ENCODE peak calls at places on chromosome 14, in seven cellular contexts. One of them, this sample, is unnamed.

GRCh38 chr14:53249059-53249458 is 95.9 kb upstream of the DDHD1 start:
- DNase-seq in mesendoderm: no peak
- DNase-seq in mesenchymal stem cell: no peak
- DNase-seq in H1: no peak
- DNase-seq in neuronal stem cell: no peak
- DNase-seq in H9: no peak
- DNase-seq in trophoblast cell: no peak
- DNase-seq in this sample: peak

GRCh38 chr14:29643415-29644206 is 284.0 kb downstream of the PRKD1 start:
- DNase-seq in mesendoderm: peak
- DNase-seq in mesenchymal stem cell: peak
- DNase-seq in H1: no peak
- DNase-seq in neuronal stem cell: no peak
- DNase-seq in H9: no peak
- DNase-seq in trophoblast cell: no peak
- DNase-seq in this sample: peak

GRCh38 chr14:85391455-85391854 is 138.5 kb upstream of the FLRT2 start:
- DNase-seq in mesendoderm: no peak
- DNase-seq in mesenchymal stem cell: no peak
- DNase-seq in H1: no peak
- DNase-seq in neuronal stem cell: no peak
- DNase-seq in H9: no peak
- DNase-seq in trophoblast cell: no peak
- DNase-seq in this sample: no peak

GRCh38 chr14:101499080-101499479 is 62.2 kb upstream of the DIO3 start:
- DNase-seq in mesendoderm: no peak
- DNase-seq in mesenchymal stem cell: no peak
- DNase-seq in H1: no peak
- DNase-seq in neuronal stem cell: no peak
- DNase-seq in H9: peak
- DNase-seq in trophoblast cell: no peak
- DNase-seq in this sample: no peak

GRCh38 chr14:64235652-64236640 is 58.2 kb downstream of the ESR2 start:
- DNase-seq in mesendoderm: no peak
- DNase-seq in mesenchymal stem cell: no peak
- DNase-seq in H1: no peak
- DNase-seq in neuronal stem cell: no peak
- DNase-seq in H9: no peak
- DNase-seq in trophoblast cell: no peak
- DNase-seq in this sample: no peak

GRCh38 chr14:45252356-45253069 is 489 bp downstream of the MIS18BP1 start:
- DNase-seq in mesendoderm: peak
- DNase-seq in mesenchymal stem cell: peak
- DNase-seq in H1: no peak
- DNase-seq in neuronal stem cell: no peak
- DNase-seq in H9: no peak
- DNase-seq in trophoblast cell: peak
- DNase-seq in this sample: peak

GRCh38 chr14:47833006-47833405 is 157.6 kb upstream of the MDGA2 start:
- DNase-seq in mesendoderm: no peak
- DNase-seq in mesenchymal stem cell: no peak
- DNase-seq in H1: no peak
- DNase-seq in neuronal stem cell: no peak
- DNase-seq in H9: no peak
- DNase-seq in trophoblast cell: no peak
- DNase-seq in this sample: no peak

GRCh38 chr14:37844614-37845013 is 249.2 kb downstream of the TTC6 start:
- DNase-seq in mesendoderm: no peak
- DNase-seq in mesenchymal stem cell: no peak
- DNase-seq in H1: no peak
- DNase-seq in neuronal stem cell: no peak
- DNase-seq in H9: no peak
- DNase-seq in trophoblast cell: no peak
- DNase-seq in this sample: no peak

GRCh38 chr14:70827366-70828151 is 18.2 kb upstream of the MAP3K9 start:
- DNase-seq in mesendoderm: no peak
- DNase-seq in mesenchymal stem cell: no peak
- DNase-seq in H1: no peak
- DNase-seq in neuronal stem cell: no peak
- DNase-seq in H9: no peak
- DNase-seq in trophoblast cell: no peak
- DNase-seq in this sample: no peak

GRCh38 chr14:95018845-95019244 is 138.5 kb downstream of the DICER1 start:
- DNase-seq in mesendoderm: no peak
- DNase-seq in mesenchymal stem cell: no peak
- DNase-seq in H1: no peak
- DNase-seq in neuronal stem cell: no peak
- DNase-seq in H9: no peak
- DNase-seq in trophoblast cell: peak
- DNase-seq in this sample: no peak

GRCh38 chr14:21024668-21025373 is at the start of gene NDRG2:
- DNase-seq in mesendoderm: peak
- DNase-seq in mesenchymal stem cell: peak
- DNase-seq in H1: no peak
- DNase-seq in neuronal stem cell: peak
- DNase-seq in H9: peak
- DNase-seq in trophoblast cell: peak
- DNase-seq in this sample: no peak

GRCh38 chr14:64465856-64466554 is 706 bp downstream of the AKAP5 start:
- DNase-seq in mesendoderm: peak
- DNase-seq in mesenchymal stem cell: peak
- DNase-seq in H1: no peak
- DNase-seq in neuronal stem cell: peak
- DNase-seq in H9: peak
- DNase-seq in trophoblast cell: peak
- DNase-seq in this sample: peak

GRCh38 chr14:99674776-99675175 is 9.3 kb upstream of the CYP46A1 start:
- DNase-seq in mesendoderm: no peak
- DNase-seq in mesenchymal stem cell: no peak
- DNase-seq in H1: no peak
- DNase-seq in neuronal stem cell: no peak
- DNase-seq in H9: no peak
- DNase-seq in trophoblast cell: no peak
- DNase-seq in this sample: no peak

DNA sequence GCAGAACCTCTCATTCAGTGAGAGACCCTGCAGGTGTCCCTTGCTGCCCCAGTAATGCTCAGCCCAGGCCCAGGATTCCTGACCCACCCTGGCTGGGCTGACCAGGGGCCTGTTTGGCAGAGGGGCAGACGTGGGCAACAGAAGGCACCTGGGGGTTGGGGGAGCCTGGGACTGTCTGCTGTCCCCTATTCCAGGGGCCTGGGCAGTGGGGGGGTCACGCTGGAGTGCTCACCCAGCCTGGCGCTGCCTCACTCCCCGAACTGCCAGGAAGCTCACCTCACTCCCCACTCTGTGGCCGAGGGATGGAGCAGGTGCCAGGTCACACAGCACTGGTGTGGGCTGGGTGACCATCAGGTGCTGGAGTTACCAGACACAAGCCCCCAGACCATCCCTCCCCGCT is 22.6 kb upstream of the NUDT14 start:
- DNase-seq in mesendoderm: no peak
- DNase-seq in mesenchymal stem cell: no peak
- DNase-seq in H1: no peak
- DNase-seq in neuronal stem cell: no peak
- DNase-seq in H9: no peak
- DNase-seq in trophoblast cell: no peak
- DNase-seq in this sample: no peak
- H2BK120ac ChIP-seq in mesendoderm: no peak
- H2BK120ac ChIP-seq in mesenchymal stem cell: no peak
- H2BK120ac ChIP-seq in H1: no peak
- H2BK120ac ChIP-seq in neuronal stem cell: no peak
- H2BK120ac ChIP-seq in H9: no peak
- H2BK120ac ChIP-seq in trophoblast cell: no peak
- H2BK120ac ChIP-seq in this sample: no peak

GRCh38 chr14:60174352-60175254 is 9.4 kb upstream of the DHRS7 start:
- DNase-seq in mesendoderm: no peak
- DNase-seq in mesenchymal stem cell: no peak
- DNase-seq in H1: no peak
- DNase-seq in neuronal stem cell: no peak
- DNase-seq in H9: no peak
- DNase-seq in trophoblast cell: no peak
- DNase-seq in this sample: no peak
- H2BK120ac ChIP-seq in mesendoderm: no peak
- H2BK120ac ChIP-seq in mesenchymal stem cell: no peak
- H2BK120ac ChIP-seq in H1: no peak
- H2BK120ac ChIP-seq in neuronal stem cell: no peak
- H2BK120ac ChIP-seq in H9: no peak
- H2BK120ac ChIP-seq in trophoblast cell: no peak
- H2BK120ac ChIP-seq in this sample: no peak

GRCh38 chr14:55837467-55837866 is 257.5 kb downstream of the KTN1 start:
- DNase-seq in mesendoderm: no peak
- DNase-seq in mesenchymal stem cell: no peak
- DNase-seq in H1: no peak
- DNase-seq in neuronal stem cell: no peak
- DNase-seq in H9: no peak
- DNase-seq in trophoblast cell: no peak
- DNase-seq in this sample: no peak

GRCh38 chr14:55832974-55833373 is 253.0 kb downstream of the KTN1 start:
- DNase-seq in mesendoderm: no peak
- DNase-seq in mesenchymal stem cell: no peak
- DNase-seq in H1: no peak
- DNase-seq in neuronal stem cell: no peak
- DNase-seq in H9: no peak
- DNase-seq in trophoblast cell: no peak
- DNase-seq in this sample: no peak

GRCh38 chr14:55834390-55834789 is 254.4 kb downstream of the KTN1 start:
- DNase-seq in mesendoderm: no peak
- DNase-seq in mesenchymal stem cell: no peak
- DNase-seq in H1: no peak
- DNase-seq in neuronal stem cell: no peak
- DNase-seq in H9: no peak
- DNase-seq in trophoblast cell: no peak
- DNase-seq in this sample: no peak

GRCh38 chr14:55835985-55836384 is 256.0 kb downstream of the KTN1 start:
- DNase-seq in mesendoderm: no peak
- DNase-seq in mesenchymal stem cell: no peak
- DNase-seq in H1: no peak
- DNase-seq in neuronal stem cell: no peak
- DNase-seq in H9: no peak
- DNase-seq in trophoblast cell: no peak
- DNase-seq in this sample: no peak

DNA sequence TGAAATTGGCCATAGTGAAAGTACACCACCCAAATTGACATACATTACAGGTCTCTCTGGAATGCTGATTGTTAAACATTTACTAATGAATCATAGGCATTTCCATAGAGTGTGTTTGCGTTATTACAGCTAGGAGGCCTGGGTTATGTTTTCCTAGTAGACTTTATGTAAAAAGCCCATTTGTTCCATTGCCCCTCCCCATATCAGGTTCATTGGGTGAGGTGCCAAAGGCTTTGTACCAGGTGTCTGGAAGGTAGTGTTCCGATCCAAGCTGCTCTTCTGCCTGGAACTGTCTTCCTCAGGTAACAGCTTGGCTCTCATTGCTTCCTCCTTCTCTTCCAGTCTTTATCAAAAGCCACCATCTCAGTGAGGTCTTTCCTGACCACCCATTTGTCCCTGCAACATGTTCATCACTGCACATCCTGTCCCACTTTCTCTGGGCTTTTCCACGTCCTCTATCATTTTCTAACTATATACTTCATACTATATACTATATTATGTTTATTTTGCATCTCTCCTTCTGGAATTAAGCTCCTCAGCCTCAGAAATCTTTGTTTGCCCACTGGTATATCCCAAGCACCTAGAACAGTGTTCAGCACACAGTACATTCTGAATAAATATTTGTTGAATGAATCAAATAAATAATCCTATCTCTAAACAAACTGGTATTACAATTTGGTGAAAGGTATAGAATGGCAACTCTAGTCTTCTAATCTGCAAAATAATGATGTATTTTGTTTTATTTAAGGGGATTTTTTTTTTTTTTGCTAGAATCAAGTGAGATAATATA is 252.3 kb downstream of the KTN1 start:
- DNase-seq in mesendoderm: no peak
- DNase-seq in mesenchymal stem cell: no peak
- DNase-seq in H1: no peak
- DNase-seq in neuronal stem cell: no peak
- DNase-seq in H9: no peak
- DNase-seq in trophoblast cell: peak
- DNase-seq in this sample: peak
- H2BK120ac ChIP-seq in mesendoderm: no peak
- H2BK120ac ChIP-seq in mesenchymal stem cell: no peak
- H2BK120ac ChIP-seq in H1: no peak
- H2BK120ac ChIP-seq in neuronal stem cell: no peak
- H2BK120ac ChIP-seq in H9: no peak
- H2BK120ac ChIP-seq in trophoblast cell: no peak
- H2BK120ac ChIP-seq in this sample: peak

DNA sequence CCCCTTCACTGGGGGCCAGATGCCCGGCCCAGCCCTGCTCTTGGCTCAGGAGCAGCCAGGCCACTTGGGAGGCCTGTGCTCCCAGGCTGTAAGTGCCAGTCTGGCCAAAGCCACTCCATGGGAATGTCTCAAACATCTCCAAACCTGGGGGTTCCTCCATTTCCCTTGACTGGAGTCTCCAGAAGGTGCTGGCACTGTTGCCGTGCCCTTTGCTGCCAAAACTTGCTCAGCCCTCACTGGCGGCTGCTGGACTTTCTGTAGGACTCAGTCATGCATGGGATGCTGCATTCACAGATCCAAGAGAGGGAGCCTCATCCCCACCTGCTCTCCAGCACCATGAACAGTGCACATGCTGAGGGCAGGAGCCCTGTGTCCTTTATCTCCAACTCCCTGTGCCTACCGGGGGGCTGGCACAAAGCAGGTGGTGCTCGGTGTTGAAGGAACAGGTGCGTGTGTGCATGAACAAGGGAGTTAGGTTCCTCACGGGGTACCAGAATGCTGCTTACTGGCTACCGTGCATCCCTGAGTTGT is 9.6 kb upstream of the OTUB2 start:
- DNase-seq in mesendoderm: no peak
- DNase-seq in mesenchymal stem cell: no peak
- DNase-seq in H1: no peak
- DNase-seq in neuronal stem cell: no peak
- DNase-seq in H9: no peak
- DNase-seq in trophoblast cell: no peak
- DNase-seq in this sample: no peak
- H2BK120ac ChIP-seq in mesendoderm: no peak
- H2BK120ac ChIP-seq in mesenchymal stem cell: no peak
- H2BK120ac ChIP-seq in H1: no peak
- H2BK120ac ChIP-seq in neuronal stem cell: no peak
- H2BK120ac ChIP-seq in H9: no peak
- H2BK120ac ChIP-seq in trophoblast cell: no peak
- H2BK120ac ChIP-seq in this sample: no peak

This sample was measured in IMR-90.